ENCODE peak calls at places on chromosome 14, in five cellular contexts. G is fibroblast of lung, B is mammary epithelial cell, S is GM23248, D is OCI-LY7. T is an unnamed sample.

GRCh38 chr14:35114036-35114435 is 7.8 kb downstream of the PPP2R3C start:
- DNase-seq in G (peak; percentile 66), S (peak; percentile 20), D (no peak), B (no peak), T (no peak)

GRCh38 chr14:34137001-34137400 is 186.1 kb upstream of the EGLN3 start:
- DNase-seq in S (no peak), B (no peak), D (no peak), G (no peak), T (no peak)

GRCh38 chr14:77052281-77053044 is 24.0 kb upstream of the IRF2BPL start:
- DNase-seq in D (no peak), S (peak; percentile 57), B (no peak), G (no peak), T (peak; percentile 53)

GRCh38 chr14:79735121-79735520 is 476.2 kb downstream of the DIO2 start:
- DNase-seq in B (no peak), S (no peak), D (no peak), G (no peak), T (no peak)

GRCh38 chr14:87178277-87178676 is 814.7 kb downstream of the GALC start:
- DNase-seq in D (no peak), S (no peak), G (no peak), B (no peak), T (no peak)

GRCh38 chr14:28709571-28710305 is 56.8 kb upstream of the FOXG1 start:
- DNase-seq in G (no peak), S (no peak), B (peak; percentile 2), D (no peak), T (no peak)

GRCh38 chr14:22896760-22897159 is 13.7 kb downstream of the REM2 start:
- DNase-seq in G (no peak), B (no peak), D (no peak), S (no peak), T (peak; percentile 6)

GRCh38 chr14:70886421-70887206 is 20.6 kb upstream of the PCNX1 start:
- DNase-seq in G (no peak), B (no peak), S (no peak), D (peak; percentile 33), T (no peak)

GRCh38 chr14:73786942-73787759 is 64.5 kb upstream of the PTGR2 start:
- DNase-seq in B (peak; percentile 20), S (peak; percentile 76), G (no peak), D (peak; percentile 77), T (no peak)

GRCh38 chr14:99127651-99128167 is 144.3 kb downstream of the BCL11B start:
- DNase-seq in G (no peak), S (no peak), D (no peak), B (peak; percentile 78), T (no peak)

GRCh38 chr14:97546491-97546890 is 749.3 kb downstream of the VRK1 start:
- DNase-seq in B (no peak), D (no peak), G (no peak), S (no peak), T (no peak)

GRCh38 chr14:72605921-72606220 is 288.0 kb downstream of the DPF3 start:
- DNase-seq in B (no peak), G (no peak), D (no peak), S (no peak), T (no peak)

GRCh38 chr14:88952901-88953300 is 128.4 kb downstream of the TTC8 start:
- DNase-seq in G (no peak), D (no peak), B (no peak), S (no peak), T (no peak)

GRCh38 chr14:70857499-70857895 is 48.2 kb upstream of the MAP3K9 start:
- DNase-seq in B (no peak), S (peak; percentile 18), D (no peak), G (no peak), T (no peak)

GRCh38 chr14:64758711-64759554 is 54.7 kb downstream of the PLEKHG3 start:
- DNase-seq in D (no peak), G (peak; percentile 93), B (peak; percentile 82), S (peak; percentile 90), T (peak; percentile 99)

GRCh38 chr14:61525293-61526011 is 169.9 kb upstream of the HIF1A start:
- DNase-seq in D (no peak), G (peak; percentile 57), B (peak; percentile 100), S (peak; percentile 82), T (peak; percentile 44)

GRCh38 chr14:102882233-102882906 is 40.1 kb upstream of the AMN start:
- DNase-seq in D (no peak), G (no peak), S (no peak), B (no peak), T (peak; percentile 10)

GRCh38 chr14:103184046-103184445 is 60.8 kb downstream of the TNFAIP2 start:
- DNase-seq in G (no peak), D (no peak), B (no peak), S (no peak), T (no peak)

GRCh38 chr14:100374270-100374669 is 51.1 kb downstream of the SLC25A47 start:
- DNase-seq in S (no peak), D (no peak), G (no peak), B (no peak), T (no peak)
- H3K4me3 ChIP-seq in S (peak overlapping the region; percentile 94), D (peak overlapping the region; percentile 91), G (peak overlapping the region; percentile 64), B (no peak overlapping the region), T (peak overlapping the region; percentile 98)

GRCh38 chr14:60206837-60207533 is 41.8 kb upstream of the DHRS7 start:
- DNase-seq in S (no peak), B (no peak), G (no peak), D (no peak), T (no peak)

GRCh38 chr14:60199321-60199720 is 34.1 kb upstream of the DHRS7 start:
- DNase-seq in B (no peak), S (no peak), D (no peak), G (no peak), T (no peak)

GRCh38 chr14:60204843-60205774 is 39.9 kb upstream of the DHRS7 start:
- DNase-seq in D (peak; percentile 78), B (no peak), S (no peak), G (no peak), T (no peak)

GRCh38 chr14:60206249-60206670 is 41.1 kb upstream of the DHRS7 start:
- DNase-seq in S (no peak), G (no peak), B (no peak), D (no peak), T (no peak)

GRCh38 chr14:60204104-60204842 is 39.1 kb upstream of the DHRS7 start:
- DNase-seq in G (no peak), D (peak; percentile 94), B (no peak), S (no peak), T (no peak)
- H3K27ac ChIP-seq in G (no peak overlapping the region), D (peak overlapping the region; percentile 96), B (no peak overlapping the region), S (no peak overlapping the region), T (no peak overlapping the region)

GRCh38 chr14:105945891-105946290 is 419.5 kb downstream of the TMEM121 start:
- DNase-seq in D (no peak), S (no peak), G (no peak), B (no peak), T (peak; percentile 19)

GRCh38 chr14:105943973-105944602 is 417.7 kb downstream of the TMEM121 start:
- DNase-seq in D (no peak), G (no peak), S (no peak), B (no peak), T (peak; percentile 35)

GRCh38 chr14:105947599-105947998 is 421.2 kb downstream of the TMEM121 start:
- DNase-seq in B (no peak), S (no peak), D (no peak), G (no peak), T (no peak)

GRCh38 chr14:105941226-105942166 is 415.1 kb downstream of the TMEM121 start:
- DNase-seq in S (no peak), B (no peak), G (no peak), D (no peak), T (peak; percentile 60)

DNA sequence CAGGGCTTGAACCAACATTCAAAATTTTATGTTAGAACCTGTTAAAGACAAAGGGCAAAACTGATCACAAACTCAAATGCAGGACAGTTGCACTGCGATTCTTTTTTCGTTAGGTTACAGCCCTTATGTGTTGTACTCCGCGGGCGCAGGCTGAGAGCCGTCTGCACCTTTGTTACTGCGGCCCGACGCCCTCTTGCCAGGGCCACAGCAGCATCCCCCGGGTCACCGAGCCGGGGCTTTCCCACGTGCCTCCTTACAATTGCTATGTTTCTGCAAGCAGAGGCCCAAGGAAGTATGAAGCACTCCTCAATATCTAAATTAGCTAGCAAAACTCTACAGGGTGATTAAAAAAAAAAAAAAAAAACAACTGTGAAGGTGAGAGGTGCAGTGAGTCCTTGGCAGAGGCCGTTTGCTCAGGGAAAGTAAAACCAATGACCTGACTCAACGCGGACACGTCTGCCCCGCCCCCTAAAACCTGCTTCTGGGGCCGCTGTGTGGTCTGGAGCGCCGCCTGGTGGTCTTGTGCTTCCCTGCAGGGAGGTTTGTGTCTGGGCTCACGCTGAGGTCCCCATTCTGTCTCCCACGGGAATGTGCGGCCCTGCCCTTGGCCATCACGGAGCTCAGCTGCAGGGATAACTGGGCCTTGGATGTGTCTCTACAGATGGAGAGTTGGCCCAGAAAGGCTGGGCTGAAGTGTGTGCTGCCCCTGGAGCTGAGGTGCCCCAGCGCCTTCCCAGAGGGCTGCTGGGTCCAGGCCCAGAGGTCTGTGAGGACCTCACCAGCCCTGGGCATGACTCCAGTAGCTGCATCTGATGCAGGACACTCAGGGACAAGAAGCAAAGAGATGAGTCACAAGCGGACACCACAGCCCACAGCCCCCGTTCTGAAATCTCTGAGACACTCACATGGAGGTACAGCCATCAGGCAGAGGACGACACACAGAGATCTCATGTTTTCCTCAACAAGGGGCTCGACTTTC is 418.5 kb downstream of the TMEM121 start:
- DNase-seq in B (no peak), D (no peak), G (no peak), S (peak; percentile 9), T (peak; percentile 87)
- H3K9me3 ChIP-seq in B (peaks cover 8% of the 10 kb centered on the region), D (no peaks in the 10 kb centered on the region), G (no peaks in the 10 kb centered on the region), S (no peaks in the 10 kb centered on the region), T (no peaks in the 10 kb centered on the region)

DNA sequence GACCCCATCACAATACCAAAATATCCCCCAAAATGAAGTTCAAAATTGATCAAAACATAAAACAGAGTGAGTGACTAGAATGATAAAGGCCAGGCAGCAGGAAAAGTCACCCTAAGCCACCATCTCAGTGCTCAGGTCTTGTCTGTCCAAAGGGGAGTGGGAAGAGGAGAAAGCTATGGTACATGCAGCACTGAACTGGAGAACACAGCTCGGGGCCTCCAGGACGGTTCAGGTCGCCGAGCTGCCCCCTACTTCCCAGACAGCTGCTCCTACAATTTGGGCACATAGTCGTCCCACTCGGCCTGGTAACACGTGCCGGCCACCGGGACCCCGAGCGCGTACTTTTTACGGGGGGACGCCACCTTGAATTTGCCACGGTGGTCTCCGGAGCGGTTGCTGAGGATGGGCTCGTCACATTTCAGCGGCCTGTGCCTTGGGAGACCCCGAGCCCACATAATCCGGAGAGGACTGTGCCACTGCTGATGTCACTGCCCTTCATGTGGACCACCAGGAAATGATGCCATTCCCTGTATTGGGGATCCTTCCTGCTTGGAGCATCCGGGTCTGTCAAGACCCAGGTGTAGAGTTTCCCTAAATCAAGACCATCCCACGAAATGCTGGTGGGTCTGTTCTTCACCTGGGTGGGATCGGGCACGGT is 31.6 kb downstream of the AK7 start:
- DNase-seq in S (no peak), G (no peak), D (no peak), B (no peak), T (no peak)
- H3K4me3 ChIP-seq in S (peak overlapping the region; percentile 71), G (no peak overlapping the region), D (no peak overlapping the region), B (no peak overlapping the region), T (peak overlapping the region; percentile 69)

GRCh38 chr14:32458720-32459119 is 129.6 kb downstream of the AKAP6 start:
- DNase-seq in G (no peak), D (no peak), B (no peak), S (no peak), T (no peak)

GRCh38 chr14:32449640-32450039 is 120.5 kb downstream of the AKAP6 start:
- DNase-seq in B (no peak), S (no peak), G (no peak), D (no peak), T (no peak)

GRCh38 chr14:32450919-32451675 is 122.0 kb downstream of the AKAP6 start:
- DNase-seq in G (peak; percentile 25), D (no peak), S (peak; percentile 26), B (no peak), T (no peak)

GRCh38 chr14:32457213-32457920 is 128.3 kb downstream of the AKAP6 start:
- DNase-seq in S (peak; percentile 93), D (no peak), B (no peak), G (peak; percentile 68), T (peak; percentile 68)

GRCh38 chr14:32453857-32454810 is 125.0 kb downstream of the AKAP6 start:
- DNase-seq in S (peak; percentile 72), G (no peak), D (no peak), B (peak; percentile 21), T (peak; percentile 46)
- H3K27ac ChIP-seq in S (peak overlapping the region; percentile 78), G (no peak overlapping the region), D (no peak overlapping the region), B (no peak overlapping the region), T (no peak overlapping the region)

T was measured in osteoblast.